ENCODE peak calls at places on chromosomes 4 and X, in eight cellular contexts. S is ELF-1; K is CD8-positive, alpha-beta T cell; D is posterior vena cava; O is Jurkat, Clone E6-1; N is naive B cell; X is iPS-NIHi11; Y is stimulated activated CD4-positive, alpha-beta T cell treated with anti-CD3 and anti-CD28 coated beads, Interleukin-2, amount 100 ng/mL, for 4 hours. H is an unnamed sample.

GRCh38 chr4:1600211-1600780 is 83.8 kb downstream of the FAM53A start:
- DNase-seq in K (no peak), Y (no peak), N (no peak), O (no peak), S (no peak), D (peak), X (peak), H (no peak)

GRCh38 chr4:184168406-184169019 is 49.2 kb downstream of the ENPP6 start:
- DNase-seq in Y (peak), O (no peak), N (peak), D (peak), K (peak), X (peak), S (peak), H (no peak)

GRCh38 chr4:21290562-21290961 is 590.3 kb downstream of the PACRGL start:
- DNase-seq in Y (no peak), O (peak), S (no peak), X (no peak), N (no peak), K (no peak), D (no peak), H (peak)

GRCh38 chrX:101079223-101079622 is 544 bp downstream of the TMEM35A start:
- DNase-seq in Y (no peak), O (no peak), D (no peak), S (no peak), K (no peak), X (no peak), N (no peak), H (no peak)

GRCh38 chrX:44039556-44039955 is 66.4 kb upstream of the NDP start:
- DNase-seq in X (no peak), O (no peak), Y (no peak), S (peak), K (no peak), D (no peak), N (no peak), H (no peak)

GRCh38 chr4:8330821-8331566 is 61.4 kb downstream of the HTRA3 start:
- DNase-seq in S (no peak), N (no peak), Y (no peak), X (no peak), K (no peak), O (no peak), D (peak), H (no peak)

GRCh38 chr4:70183168-70183939 is 12.2 kb upstream of the ODAM start:
- DNase-seq in X (peak), S (peak), K (no peak), Y (no peak), D (no peak), O (peak), N (no peak), H (no peak)

GRCh38 chrX:101229155-101229554 is 9.6 kb downstream of the DRP2 start:
- DNase-seq in K (no peak), N (no peak), S (no peak), O (no peak), D (no peak), X (no peak), Y (no peak), H (no peak)

GRCh38 chr4:113502476-113502875 is 259.1 kb downstream of the CAMK2D start:
- DNase-seq in S (no peak), D (no peak), K (no peak), Y (no peak), O (no peak), X (no peak), N (no peak), H (no peak)

GRCh38 chr4:19349416-19349815 is 902.3 kb upstream of the SLIT2 start:
- DNase-seq in X (no peak), N (no peak), S (no peak), O (no peak), Y (no peak), K (no peak), D (no peak), H (no peak)

GRCh38 chr4:148238797-148239196 is 203.4 kb downstream of the NR3C2 start:
- DNase-seq in S (no peak), Y (no peak), X (no peak), D (no peak), N (no peak), K (no peak), O (no peak), H (no peak)

GRCh38 chr4:8910100-8910821 is 38.6 kb upstream of the HMX1 start:
- DNase-seq in D (peak), X (peak), N (no peak), Y (no peak), K (no peak), S (no peak), O (no peak), H (no peak)

GRCh38 chr4:3770323-3771166 is 4.4 kb downstream of the ADRA2C start:
- DNase-seq in X (no peak), N (no peak), D (no peak), K (no peak), O (no peak), Y (no peak), S (no peak), H (no peak)

GRCh38 chrX:136822337-136823095 is 41.8 kb upstream of the ARHGEF6 start:
- DNase-seq in S (no peak), D (no peak), N (no peak), Y (no peak), O (no peak), K (no peak), X (no peak), H (no peak)

GRCh38 chr4:187668683-187669082 is 326.9 kb upstream of the ZFP42 start:
- DNase-seq in K (no peak), N (no peak), D (no peak), O (no peak), S (no peak), Y (no peak), X (no peak), H (no peak)

GRCh38 chr4:2545321-2546013 is 9.0 kb downstream of the FAM193A start:
- DNase-seq in N (no peak), Y (no peak), O (no peak), D (peak), K (no peak), S (no peak), X (no peak), H (no peak)

GRCh38 chr4:2015008-2015407 is 6.2 kb upstream of the NELFA start:
- DNase-seq in K (no peak), O (no peak), X (no peak), D (no peak), N (no peak), Y (no peak), S (no peak), H (no peak)

GRCh38 chrX:47958943-47959342 is 44.8 kb downstream of the ZNF182 start:
- DNase-seq in X (peak), O (peak), D (no peak), N (no peak), Y (peak), K (peak), S (peak), H (no peak)

GRCh38 chr4:144754562-144755410 is 108.8 kb downstream of the HHIP start:
- DNase-seq in O (peak), D (no peak), X (peak), Y (no peak), K (no peak), S (peak), N (no peak), H (no peak)

GRCh38 chrX:54529166-54529558 is 857 bp upstream of the GNL3L start:
- DNase-seq in X (no peak), D (peak), K (no peak), O (no peak), N (no peak), S (no peak), Y (no peak), H (no peak)

GRCh38 chr4:16591867-16592266 is 306.6 kb downstream of the LDB2 start:
- DNase-seq in Y (no peak), S (no peak), O (no peak), N (no peak), D (no peak), K (no peak), X (no peak), H (no peak)

H was measured in GF-D8.